ENCODE peak calls at places on chromosomes 11 and 22, in ten cellular contexts. O is Calu3, H is IMR-90, D is fibroblast of villous mesenchyme, T is ovary, R is HFF-Myc, L is epithelial cell of esophagus, N is GM23338, Q is stomach, S is foreskin fibroblast. Y is an unnamed sample.

GRCh38 chr11:117197516-117198456 is 1.4 kb upstream of the TAGLN start:
- DNase-seq in O (peak), H (peak), D (no peak), T (peak), R (no peak), L (peak), N (peak), Q (peak), S (no peak), Y (peak)

GRCh38 chr22:23829845-23830372 is 8.9 kb downstream of the DERL3 start:
- DNase-seq in O (no peak), H (peak), D (peak), T (peak), R (peak), L (no peak), N (no peak), Q (no peak), S (peak), Y (no peak)

GRCh38 chr11:25484225-25484624 is 847.7 kb upstream of the ANO3 start:
- DNase-seq in O (no peak), H (no peak), D (no peak), T (no peak), R (no peak), L (no peak), N (no peak), Q (no peak), S (no peak), Y (no peak)

GRCh38 chr11:95095858-95096587 is 6.4 kb downstream of the ENDOD1 start:
- DNase-seq in O (no peak), H (peak), D (peak), T (no peak), R (no peak), L (no peak), N (no peak), Q (no peak), S (no peak), Y (no peak)

GRCh38 chr11:94127632-94128031 is 1.0 kb upstream of the PANX1 start:
- DNase-seq in O (no peak), H (no peak), D (no peak), T (no peak), R (no peak), L (no peak), N (no peak), Q (no peak), S (no peak), Y (no peak)

GRCh38 chr11:74185695-74186094 is 14.6 kb downstream of the PPME1 start:
- DNase-seq in O (no peak), H (peak), D (peak), T (no peak), R (peak), L (peak), N (no peak), Q (no peak), S (no peak), Y (no peak)

GRCh38 chr11:69636512-69636866 is 4.5 kb upstream of the CCND1 start:
- DNase-seq in O (peak), H (peak), D (peak), T (peak), R (peak), L (peak), N (peak), Q (peak), S (peak), Y (peak)

GRCh38 chr22:23233746-23234408 is 53.6 kb downstream of the BCR start:
- DNase-seq in O (no peak), H (peak), D (peak), T (peak), R (no peak), L (no peak), N (no peak), Q (no peak), S (peak), Y (no peak)

GRCh38 chr22:49392841-49393510 is 434.7 kb downstream of the BRD1 start:
- DNase-seq in O (no peak), H (no peak), D (no peak), T (no peak), R (no peak), L (no peak), N (no peak), Q (no peak), S (no peak), Y (no peak)

GRCh38 chr22:49366437-49366836 is 461.2 kb downstream of the BRD1 start:
- DNase-seq in O (no peak), H (no peak), D (no peak), T (no peak), R (no peak), L (no peak), N (no peak), Q (peak), S (no peak), Y (no peak)

GRCh38 chr22:24977370-24978230 is 25.1 kb downstream of the KIAA1671 start:
- DNase-seq in O (no peak), H (no peak), D (peak), T (peak), R (no peak), L (peak), N (no peak), Q (no peak), S (no peak), Y (peak)

GRCh38 chr11:69539416-69540117 is 58.1 kb downstream of the LINC01488 start:
- DNase-seq in O (no peak), H (no peak), D (no peak), T (no peak), R (no peak), L (no peak), N (no peak), Q (no peak), S (no peak), Y (peak)

GRCh38 chr22:47627561-47628253 is 865.3 kb downstream of the TBC1D22A start:
- DNase-seq in O (no peak), H (no peak), D (no peak), T (peak), R (no peak), L (no peak), N (no peak), Q (no peak), S (no peak), Y (no peak)

GRCh38 chr22:26949193-26949592 is 291.8 kb downstream of the MIAT start:
- DNase-seq in O (peak), H (peak), D (peak), T (no peak), R (no peak), L (peak), N (peak), Q (no peak), S (peak), Y (no peak)

GRCh38 chr11:61917357-61918109 is at the start of gene RAB3IL1:
- DNase-seq in O (peak), H (no peak), D (peak), T (peak), R (peak), L (no peak), N (peak), Q (peak), S (no peak), Y (peak)

DNA sequence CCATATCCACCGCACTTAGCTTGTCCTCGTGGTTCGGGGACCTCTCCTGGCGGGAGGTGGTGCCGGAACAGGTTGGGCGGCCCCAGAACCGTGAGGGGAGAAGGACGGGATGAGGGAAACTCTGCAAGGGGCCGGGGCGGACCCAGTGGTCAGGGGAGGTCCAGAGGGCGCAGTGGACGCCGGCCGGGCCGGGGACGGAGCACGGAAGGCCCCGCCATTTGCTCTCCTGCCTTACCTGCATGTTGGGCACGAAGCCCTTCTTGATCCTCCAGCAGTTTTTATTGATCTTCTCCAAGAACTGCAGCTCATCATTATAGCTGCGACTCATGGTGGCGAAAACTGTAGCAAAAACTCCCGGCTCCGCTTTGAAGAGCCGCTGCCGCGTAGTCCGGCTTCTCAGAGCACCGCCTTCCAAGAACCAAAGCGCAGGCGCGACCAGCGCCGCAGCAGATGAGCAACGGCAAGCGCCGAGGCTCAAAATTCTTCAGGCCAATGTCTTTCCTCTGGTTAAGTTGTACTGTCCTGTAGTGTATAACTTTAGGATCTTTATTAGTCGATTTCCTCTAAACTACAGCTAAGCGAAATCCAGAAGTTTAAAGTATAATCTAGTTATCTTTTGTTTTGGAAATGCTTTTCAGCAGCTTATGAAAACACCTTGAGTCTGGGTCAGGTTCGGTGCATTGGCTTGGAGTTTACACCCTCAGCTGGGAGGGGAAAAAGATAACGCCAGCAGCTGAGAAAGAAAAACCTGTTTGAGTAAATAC is at the start of gene RTCB:
- DNase-seq in O (peak), H (peak), D (peak), T (peak), R (peak), L (peak), N (peak), Q (peak), S (peak), Y (peak)
- TF ChIP-seq CTCF in O (no peak), H (no peak), D (no peak), T (no peak), R (no peak), L (no peak), N (no peak), Q (no peak), S (no peak), Y (peak)

GRCh38 chr11:68341557-68342458 is 29.4 kb downstream of the LRP5 start:
- DNase-seq in O (no peak), H (no peak), D (no peak), T (no peak), R (no peak), L (no peak), N (no peak), Q (no peak), S (no peak), Y (no peak)
- TF ChIP-seq CTCF in O (no peak), H (no peak), D (no peak), T (no peak), R (no peak), L (peak), N (peak), Q (no peak), S (no peak), Y (no peak)

GRCh38 chr11:35141538-35141937 is 2.6 kb downstream of the CD44 start:
- DNase-seq in O (peak), H (no peak), D (no peak), T (no peak), R (no peak), L (no peak), N (no peak), Q (peak), S (no peak), Y (peak)

GRCh38 chr11:35143509-35144102 is 4.6 kb downstream of the CD44 start:
- DNase-seq in O (no peak), H (no peak), D (no peak), T (no peak), R (no peak), L (peak), N (no peak), Q (no peak), S (no peak), Y (no peak)

GRCh38 chr11:35141034-35141433 is 2.1 kb downstream of the CD44 start:
- DNase-seq in O (no peak), H (no peak), D (no peak), T (no peak), R (no peak), L (no peak), N (no peak), Q (no peak), S (no peak), Y (no peak)

GRCh38 chr11:35144103-35144741 is 5.3 kb downstream of the CD44 start:
- DNase-seq in O (peak), H (peak), D (peak), T (no peak), R (peak), L (peak), N (no peak), Q (peak), S (peak), Y (peak)

DNA sequence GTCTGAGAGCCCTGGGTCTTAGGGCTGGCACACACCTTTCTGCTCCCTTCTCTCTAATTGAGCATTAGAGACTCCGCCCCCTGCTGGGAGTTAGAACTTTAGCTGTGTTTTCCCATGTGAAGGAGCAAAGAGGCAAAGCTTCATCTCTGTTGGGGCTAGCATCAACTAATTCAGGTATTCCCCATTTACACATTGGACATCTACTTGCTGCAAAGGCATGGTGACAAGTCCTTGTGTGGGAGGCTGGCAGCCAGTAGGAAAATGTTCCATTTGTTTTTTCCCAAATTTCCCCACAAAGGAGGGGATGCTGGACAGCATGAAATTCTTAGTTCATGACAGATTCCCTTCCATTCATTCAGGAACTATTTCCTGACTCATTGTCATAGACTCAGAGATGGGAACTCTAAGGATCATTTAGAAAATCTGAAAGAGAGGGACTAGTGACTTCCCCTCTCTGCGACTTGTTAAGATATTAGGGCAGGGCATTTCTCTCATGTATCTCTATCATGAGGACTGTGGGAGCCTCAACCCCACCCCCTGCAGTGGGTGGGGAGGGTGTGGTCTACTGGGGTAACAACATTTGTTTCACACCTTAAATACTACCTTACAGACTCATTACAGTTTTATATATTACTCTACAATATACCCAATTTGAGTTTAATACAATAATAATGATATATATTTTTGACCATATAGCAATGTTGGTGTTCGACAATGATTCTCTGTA is 3.7 kb downstream of the CD44 start:
- DNase-seq in O (peak), H (peak), D (no peak), T (no peak), R (no peak), L (peak), N (peak), Q (no peak), S (peak), Y (peak)
- TF ChIP-seq CTCF in O (peak), H (no peak), D (peak), T (no peak), R (peak), L (no peak), N (no peak), Q (no peak), S (peak), Y (no peak)

DNA sequence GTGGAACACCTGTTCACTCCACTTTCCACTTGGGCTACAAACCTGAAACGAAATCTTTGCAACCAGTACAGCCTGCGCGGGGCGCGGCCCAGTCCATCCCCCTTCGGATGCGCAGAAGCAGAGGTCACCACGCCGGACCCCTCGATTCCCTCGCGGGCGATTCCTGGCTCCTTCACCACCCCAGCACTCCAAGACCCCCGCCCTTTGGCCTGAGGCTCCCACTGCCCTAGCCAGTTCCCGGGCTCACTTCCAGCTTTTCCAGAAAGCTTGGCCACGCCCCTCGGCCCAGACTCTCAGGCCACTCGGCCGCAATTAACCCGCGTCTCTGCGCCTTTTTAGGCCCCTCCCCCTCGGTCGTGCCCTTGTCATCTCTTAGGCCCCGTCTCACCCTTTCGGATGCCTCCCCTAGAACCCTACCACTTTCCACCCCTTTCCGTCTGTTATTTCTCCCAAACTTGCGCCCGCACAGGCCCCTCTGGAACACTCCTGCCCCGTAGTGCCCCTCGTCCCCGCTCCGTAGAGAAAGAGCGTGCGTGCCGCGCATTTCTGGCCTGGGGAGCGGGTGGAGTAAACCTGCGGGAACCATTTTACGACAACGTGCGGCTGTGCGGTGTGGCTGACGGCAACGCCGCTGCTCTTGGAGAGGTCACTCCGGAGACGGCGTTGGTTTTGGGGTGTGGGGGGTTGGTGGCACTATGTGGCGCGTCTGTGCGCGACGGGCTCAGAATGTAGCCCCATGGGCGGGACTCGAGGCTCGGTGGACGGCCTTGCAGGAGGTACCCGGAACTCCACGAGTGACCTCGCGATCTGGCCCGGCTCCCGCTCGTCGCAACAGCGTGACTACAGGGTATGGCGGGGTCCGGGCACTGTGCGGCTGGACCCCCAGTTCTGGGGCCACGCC is at the start of gene DLAT:
- DNase-seq in O (peak), H (peak), D (peak), T (peak), R (peak), L (peak), N (peak), Q (peak), S (peak), Y (peak)
- TF ChIP-seq CTCF in O (no peak), H (no peak), D (no peak), T (no peak), R (no peak), L (no peak), N (no peak), Q (no peak), S (no peak), Y (no peak)

DNA sequence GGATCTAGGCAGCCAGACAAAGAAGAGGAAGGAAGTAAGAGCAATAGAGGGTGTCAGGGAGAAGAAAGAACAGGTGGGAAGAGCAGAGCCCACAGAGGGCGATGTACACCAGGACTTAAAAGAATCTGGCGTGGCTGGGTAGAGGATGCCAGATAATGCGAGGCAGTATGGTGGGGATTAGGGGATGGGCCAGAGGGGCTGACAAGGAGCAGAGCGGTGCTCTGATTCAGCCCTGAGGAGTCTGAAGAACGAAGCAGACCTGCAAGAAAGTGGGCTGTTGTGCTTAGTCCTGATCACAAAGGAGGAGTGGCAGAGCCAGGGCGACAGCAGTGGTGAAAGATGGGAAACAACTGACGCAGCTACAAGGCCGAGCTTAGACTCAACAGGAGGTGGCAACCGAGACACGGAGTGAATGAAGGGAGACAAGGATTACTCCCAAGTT is 163.7 kb downstream of the LARGE1 start:
- DNase-seq in O (no peak), H (no peak), D (no peak), T (no peak), R (no peak), L (no peak), N (peak), Q (no peak), S (no peak), Y (no peak)
- TF ChIP-seq CTCF in O (no peak), H (no peak), D (no peak), T (no peak), R (no peak), L (no peak), N (peak), Q (no peak), S (no peak), Y (no peak)

GRCh38 chr11:120527111-120527748 is 15.7 kb downstream of the GRIK4 start:
- DNase-seq in O (no peak), H (peak), D (no peak), T (peak), R (no peak), L (no peak), N (peak), Q (no peak), S (no peak), Y (no peak)
- TF ChIP-seq CTCF in O (no peak), H (no peak), D (no peak), T (no peak), R (no peak), L (no peak), N (peak), Q (no peak), S (peak), Y (no peak)

GRCh38 chr11:32188785-32189184 is 97.9 kb downstream of the RCN1 start:
- DNase-seq in O (no peak), H (no peak), D (no peak), T (no peak), R (no peak), L (no peak), N (peak), Q (no peak), S (no peak), Y (no peak)
- TF ChIP-seq CTCF in O (no peak), H (no peak), D (no peak), T (no peak), R (no peak), L (no peak), N (peak), Q (no peak), S (no peak), Y (no peak)

DNA sequence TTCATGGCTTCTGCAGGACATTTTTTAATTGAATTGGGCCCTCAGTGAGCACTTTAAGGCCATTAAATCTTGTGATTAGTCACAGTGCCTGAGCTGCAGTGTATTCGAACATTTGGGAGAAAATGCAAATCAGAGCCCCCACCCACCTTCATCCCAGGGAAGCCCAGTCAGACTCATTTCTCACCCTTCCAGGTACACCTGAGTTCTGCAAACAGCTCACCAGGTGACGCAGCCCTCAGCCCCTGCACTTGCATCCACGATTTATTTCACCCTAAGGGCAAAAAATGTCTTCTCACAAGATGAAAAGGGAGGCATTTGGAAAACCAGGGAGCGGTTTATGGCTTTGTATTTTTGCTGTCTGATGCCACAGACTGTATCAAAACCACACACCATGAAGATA is 128.8 kb downstream of the MPPED1 start:
- DNase-seq in O (no peak), H (no peak), D (no peak), T (no peak), R (no peak), L (peak), N (no peak), Q (no peak), S (no peak), Y (no peak)
- TF ChIP-seq CTCF in O (no peak), H (no peak), D (no peak), T (no peak), R (no peak), L (no peak), N (no peak), Q (no peak), S (no peak), Y (no peak)

DNA sequence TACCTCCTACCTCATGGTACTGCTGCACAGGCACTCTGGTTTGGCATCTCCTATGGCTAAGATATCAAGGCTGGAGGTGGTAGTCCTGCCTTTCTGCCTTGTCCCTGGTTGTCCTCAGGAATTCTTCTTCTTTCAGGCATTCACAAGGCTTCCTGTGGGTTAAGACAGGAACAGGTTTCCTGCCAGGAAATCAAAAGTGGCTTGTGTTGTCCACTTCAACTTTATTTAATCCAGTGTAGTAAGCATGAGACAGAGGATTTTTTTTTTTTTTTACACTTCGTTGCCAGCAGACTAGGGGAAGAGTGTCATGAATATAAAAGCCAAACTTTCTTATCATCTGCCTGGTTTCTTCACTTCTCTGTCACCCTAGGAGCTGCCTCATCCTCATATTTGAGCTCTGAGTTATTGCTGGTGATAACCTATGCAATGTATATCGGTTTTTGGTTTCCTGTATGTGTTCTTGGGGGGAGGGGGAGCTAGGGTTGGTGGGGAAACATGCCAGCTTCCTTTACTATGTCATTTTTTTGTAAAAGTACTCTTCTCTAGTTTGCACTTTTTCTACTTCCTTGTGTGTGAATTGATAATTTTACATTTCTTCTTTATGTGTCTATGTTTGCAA is 50.2 kb downstream of the XKR3 start:
- DNase-seq in O (no peak), H (no peak), D (no peak), T (no peak), R (no peak), L (no peak), N (no peak), Q (no peak), S (no peak), Y (no peak)
- TF ChIP-seq CTCF in O (no peak), H (no peak), D (no peak), T (no peak), R (no peak), L (no peak), N (no peak), Q (no peak), S (no peak), Y (no peak)

Y was measured in transverse colon.